ENCODE peak calls at places on chromosomes 2 and 18, in seven cellular contexts. F is AG09309, B is GM10248, J is fibroblast of lung, T is dorsolateral prefrontal cortex, V is pancreas, S is endodermal cell. A is an unnamed sample.

GRCh38 chr18:24271381-24272331 is 126.0 kb downstream of the OSBPL1A start:
- DNase-seq in V (peak), T (peak), J (peak), F (peak), S (peak), B (peak), A (peak)

GRCh38 chr2:227340106-227340505 is 15.1 kb downstream of the MFF start:
- DNase-seq in F (no peak), S (no peak), B (no peak), J (no peak), V (no peak), T (no peak), A (no peak)

GRCh38 chr18:73947180-73947989 is 200.2 kb downstream of the FBXO15 start:
- DNase-seq in V (no peak), F (no peak), B (no peak), J (no peak), S (no peak), T (peak), A (no peak)

GRCh38 chr18:71844810-71845209 is 699.3 kb downstream of the CBLN2 start:
- DNase-seq in J (no peak), F (no peak), B (no peak), S (no peak), V (no peak), T (no peak), A (no peak)

GRCh38 chr2:231227309-231228162 is 29.1 kb downstream of the ARMC9 start:
- DNase-seq in F (peak), J (peak), S (peak), B (peak), V (no peak), T (peak), A (no peak)

GRCh38 chr2:181891966-181892794 is 650 bp downstream of the ITPRID2 start:
- DNase-seq in F (no peak), B (peak), T (peak), V (peak), S (peak), J (peak), A (peak)

GRCh38 chr2:220781622-220782241 is 790.4 kb downstream of the EPHA4 start:
- DNase-seq in V (no peak), S (no peak), F (no peak), T (no peak), J (peak), B (no peak), A (no peak)

GRCh38 chr2:227324671-227325055 is 388 bp upstream of the MFF start:
- DNase-seq in S (peak), F (no peak), B (peak), T (no peak), J (no peak), V (no peak), A (no peak)

GRCh38 chr18:33097126-33097525 is 324.3 kb upstream of the KLHL14 start:
- DNase-seq in F (no peak), J (peak), V (no peak), B (no peak), T (no peak), S (no peak), A (no peak)

GRCh38 chr2:97707428-97708380 is 5.7 kb upstream of the ZAP70 start:
- DNase-seq in T (no peak), J (no peak), F (no peak), B (no peak), S (peak), V (no peak), A (no peak)

GRCh38 chr2:33292981-33293586 is 183.4 kb upstream of the RASGRP3 start:
- DNase-seq in B (no peak), S (no peak), T (no peak), J (peak), F (no peak), V (no peak), A (no peak)
- TF ChIP-seq CTCF in B (no peak), S (no peak), T (no peak), J (no peak), F (no peak), V (no peak), A (no peak)

DNA sequence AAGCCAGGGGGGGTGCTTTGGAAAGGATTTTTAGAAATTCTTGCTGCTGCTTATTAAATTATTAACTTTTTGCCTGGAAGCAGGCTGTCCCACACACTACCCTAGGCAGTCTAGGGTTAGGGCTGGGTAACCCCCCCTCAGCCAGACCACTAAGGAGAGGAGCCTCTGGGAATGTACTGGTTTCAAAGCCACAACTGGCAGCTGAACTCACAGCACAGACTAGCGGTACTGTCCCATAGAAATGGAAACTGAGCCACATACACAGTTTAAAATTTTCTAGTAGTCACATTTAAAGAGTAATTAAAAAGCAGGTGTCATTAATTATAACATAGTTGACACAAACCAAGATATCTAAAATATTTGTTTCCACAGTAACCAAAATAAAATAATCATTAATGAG is 50.1 kb downstream of the SPRED2 start:
- DNase-seq in T (no peak), B (no peak), V (no peak), F (no peak), S (no peak), J (no peak), A (no peak)
- TF ChIP-seq CTCF in T (no peak), B (no peak), V (no peak), F (no peak), S (no peak), J (no peak), A (no peak)

GRCh38 chr18:21315741-21316187 is 73.7 kb downstream of the GREB1L start:
- DNase-seq in J (no peak), V (no peak), S (peak), B (no peak), F (no peak), T (no peak), A (no peak)
- TF ChIP-seq CTCF in J (no peak), V (no peak), S (peak), B (no peak), F (no peak), T (no peak), A (no peak)

DNA sequence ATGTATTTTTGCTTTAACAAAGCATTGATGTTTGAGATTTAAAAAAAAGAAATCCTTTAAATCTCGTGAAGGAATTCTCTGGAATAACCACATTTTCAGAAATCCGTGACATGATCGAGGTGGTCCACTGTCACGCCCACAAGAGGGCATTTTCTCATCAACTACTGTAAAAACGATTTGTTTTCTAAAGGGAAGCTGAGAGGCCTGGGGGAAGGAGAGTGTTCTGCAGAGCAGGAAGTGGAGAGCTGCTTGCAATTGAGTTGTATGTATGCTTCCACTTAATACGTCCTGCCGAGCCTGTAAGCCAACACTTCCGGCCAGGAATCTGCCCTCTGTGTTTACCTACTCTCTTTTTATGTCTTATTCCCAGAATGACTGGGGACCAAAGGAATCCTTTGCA is 19.4 kb downstream of the KLHL29 start:
- DNase-seq in V (no peak), T (no peak), J (peak), B (peak), F (peak), S (peak), A (no peak)
- TF ChIP-seq CTCF in V (no peak), T (peak), J (peak), B (peak), F (peak), S (peak), A (no peak)

DNA sequence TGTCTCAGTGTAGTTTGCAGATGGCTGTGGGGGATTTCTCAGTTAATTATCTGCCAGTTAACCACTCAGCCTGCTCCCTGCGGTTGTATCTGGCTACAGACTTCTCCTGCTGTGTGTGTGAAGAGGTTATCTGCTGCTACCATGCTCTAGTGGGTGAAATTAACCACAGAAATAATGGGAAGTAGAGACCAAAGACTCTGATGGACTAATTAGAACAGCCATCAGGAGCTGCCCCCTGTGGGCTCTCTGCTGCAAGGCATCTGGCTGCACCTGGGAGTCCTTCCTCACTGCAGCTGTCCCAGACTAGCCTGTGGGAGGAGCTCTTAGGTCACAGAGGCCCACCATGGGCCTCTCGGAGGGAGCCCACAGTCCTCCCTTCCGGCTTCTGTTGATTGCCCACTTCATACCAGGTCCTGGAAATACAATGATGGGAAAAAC is 66.6 kb downstream of the CTIF start:
- DNase-seq in J (no peak), S (peak), B (peak), T (no peak), V (peak), F (no peak), A (no peak)
- TF ChIP-seq CTCF in J (no peak), S (peak), B (peak), T (peak), V (no peak), F (no peak), A (no peak)